ENCODE peak calls at places on chromosomes 16 and 17, in nine cellular contexts. One of them, this sample, is unnamed.
A peak's percentile ranks its signal among the peaks of the same experiment; 100 is the strongest.

GRCh38 chr16:21217121-21217520 is 5.7 kb upstream of the ZP2 start:
- DNase-seq in lower leg skin: no peak
- DNase-seq in fibroblast of the aortic adventitia: no peak
- DNase-seq in sigmoid colon: no peak
- DNase-seq in breast epithelium: no peak
- DNase-seq in stimulated activated CD4-positive, alpha-beta T cell treated with anti-CD3 and anti-CD28 coated beads, Interleukin-4, amount 100 ng/mL, for 4 hours: no peak
- DNase-seq in WTC11: no peak
- DNase-seq in T-cell: no peak
- DNase-seq in heart left ventricle: no peak
- DNase-seq in this sample: no peak

GRCh38 chr16:15865742-15866141 is 8.9 kb upstream of the MYH11 start:
- DNase-seq in lower leg skin: no peak
- DNase-seq in heart left ventricle: no peak
- DNase-seq in stimulated activated CD4-positive, alpha-beta T cell treated with anti-CD3 and anti-CD28 coated beads, Interleukin-4, amount 100 ng/mL, for 4 hours: no peak
- DNase-seq in T-cell: no peak
- DNase-seq in fibroblast of the aortic adventitia: peak; percentile 77
- DNase-seq in breast epithelium: no peak
- DNase-seq in sigmoid colon: no peak
- DNase-seq in WTC11: no peak
- DNase-seq in this sample: no peak

GRCh38 chr17:19714542-19715411 is 1.6 kb downstream of the SLC47A2 start:
- DNase-seq in heart left ventricle: no peak
- DNase-seq in lower leg skin: no peak
- DNase-seq in T-cell: no peak
- DNase-seq in WTC11: no peak
- DNase-seq in breast epithelium: no peak
- DNase-seq in sigmoid colon: peak; percentile 64
- DNase-seq in fibroblast of the aortic adventitia: no peak
- DNase-seq in stimulated activated CD4-positive, alpha-beta T cell treated with anti-CD3 and anti-CD28 coated beads, Interleukin-4, amount 100 ng/mL, for 4 hours: no peak
- DNase-seq in this sample: peak; percentile 56

GRCh38 chr17:39916918-39917317 is 1.5 kb downstream of the GSDMB start:
- DNase-seq in lower leg skin: no peak
- DNase-seq in sigmoid colon: no peak
- DNase-seq in breast epithelium: no peak
- DNase-seq in T-cell: no peak
- DNase-seq in fibroblast of the aortic adventitia: peak; percentile 25
- DNase-seq in heart left ventricle: no peak
- DNase-seq in WTC11: no peak
- DNase-seq in stimulated activated CD4-positive, alpha-beta T cell treated with anti-CD3 and anti-CD28 coated beads, Interleukin-4, amount 100 ng/mL, for 4 hours: no peak
- DNase-seq in this sample: no peak

GRCh38 chr16:8950580-8951077 is 13.1 kb downstream of the USP7 start:
- DNase-seq in T-cell: no peak
- DNase-seq in stimulated activated CD4-positive, alpha-beta T cell treated with anti-CD3 and anti-CD28 coated beads, Interleukin-4, amount 100 ng/mL, for 4 hours: no peak
- DNase-seq in fibroblast of the aortic adventitia: peak; percentile 77
- DNase-seq in sigmoid colon: no peak
- DNase-seq in WTC11: no peak
- DNase-seq in lower leg skin: no peak
- DNase-seq in heart left ventricle: no peak
- DNase-seq in breast epithelium: no peak
- DNase-seq in this sample: no peak

GRCh38 chr17:2965621-2966275 is 97.7 kb downstream of the OR1D5 start:
- DNase-seq in stimulated activated CD4-positive, alpha-beta T cell treated with anti-CD3 and anti-CD28 coated beads, Interleukin-4, amount 100 ng/mL, for 4 hours: no peak
- DNase-seq in fibroblast of the aortic adventitia: peak; percentile 30
- DNase-seq in sigmoid colon: peak; percentile 80
- DNase-seq in breast epithelium: peak; percentile 88
- DNase-seq in T-cell: no peak
- DNase-seq in lower leg skin: no peak
- DNase-seq in WTC11: no peak
- DNase-seq in heart left ventricle: no peak
- DNase-seq in this sample: no peak

GRCh38 chr17:19457830-19458271 is 46.8 kb downstream of the RNF112 start:
- DNase-seq in T-cell: no peak
- DNase-seq in sigmoid colon: no peak
- DNase-seq in stimulated activated CD4-positive, alpha-beta T cell treated with anti-CD3 and anti-CD28 coated beads, Interleukin-4, amount 100 ng/mL, for 4 hours: no peak
- DNase-seq in lower leg skin: no peak
- DNase-seq in heart left ventricle: no peak
- DNase-seq in WTC11: peak; percentile 41
- DNase-seq in breast epithelium: no peak
- DNase-seq in fibroblast of the aortic adventitia: peak; percentile 15
- DNase-seq in this sample: peak; percentile 52

GRCh38 chr16:8716592-8716991 is 42.2 kb downstream of the ABAT start:
- DNase-seq in T-cell: no peak
- DNase-seq in lower leg skin: no peak
- DNase-seq in WTC11: no peak
- DNase-seq in fibroblast of the aortic adventitia: no peak
- DNase-seq in heart left ventricle: no peak
- DNase-seq in breast epithelium: no peak
- DNase-seq in stimulated activated CD4-positive, alpha-beta T cell treated with anti-CD3 and anti-CD28 coated beads, Interleukin-4, amount 100 ng/mL, for 4 hours: no peak
- DNase-seq in sigmoid colon: no peak
- DNase-seq in this sample: no peak

This sample was measured in suprapubic skin.